ENCODE peak calls at places on chromosome 20, in seven cellular contexts. One of them, this sample, is unnamed.

GRCh38 chr20:37914672-37915433 is 11.9 kb downstream of the VSTM2L start:
- DNase-seq in HEK293T: peak; percentile 38
- DNase-seq in GM23338: peak; percentile 82
- DNase-seq in IMR-90: no peak
- DNase-seq in NB4: peak; percentile 32
- DNase-seq in right cardiac atrium: peak; percentile 68
- DNase-seq in DMS 273 treated with DMSO at 0.1 percent for 48 hours: no peak
- DNase-seq in this sample: no peak

GRCh38 chr20:57440678-57441509 is 49.7 kb downstream of the RBM38 start:
- DNase-seq in HEK293T: no peak
- DNase-seq in GM23338: peak; percentile 42
- DNase-seq in IMR-90: peak; percentile 66
- DNase-seq in NB4: no peak
- DNase-seq in right cardiac atrium: peak; percentile 96
- DNase-seq in DMS 273 treated with DMSO at 0.1 percent for 48 hours: peak; percentile 90
- DNase-seq in this sample: no peak

GRCh38 chr20:51121901-51122412 is 99.0 kb upstream of the KCNG1 start:
- DNase-seq in HEK293T: no peak
- DNase-seq in GM23338: no peak
- DNase-seq in IMR-90: peak; percentile 52
- DNase-seq in NB4: no peak
- DNase-seq in right cardiac atrium: no peak
- DNase-seq in DMS 273 treated with DMSO at 0.1 percent for 48 hours: no peak
- DNase-seq in this sample: no peak

GRCh38 chr20:64107736-64108457 is 532 bp upstream of the NPBWR2 start:
- DNase-seq in HEK293T: no peak
- DNase-seq in GM23338: peak; percentile 0
- DNase-seq in IMR-90: no peak
- DNase-seq in NB4: peak; percentile 90
- DNase-seq in right cardiac atrium: peak; percentile 37
- DNase-seq in DMS 273 treated with DMSO at 0.1 percent for 48 hours: no peak
- DNase-seq in this sample: no peak

GRCh38 chr20:58192567-58192966 is 35.9 kb downstream of the ANKRD60 start:
- DNase-seq in HEK293T: peak; percentile 38
- DNase-seq in GM23338: peak; percentile 41
- DNase-seq in IMR-90: no peak
- DNase-seq in NB4: peak; percentile 20
- DNase-seq in right cardiac atrium: no peak
- DNase-seq in DMS 273 treated with DMSO at 0.1 percent for 48 hours: no peak
- DNase-seq in this sample: peak; percentile 42

GRCh38 chr20:38927902-38928578 is 1.8 kb downstream of the FAM83D start:
- DNase-seq in HEK293T: no peak
- DNase-seq in GM23338: no peak
- DNase-seq in IMR-90: no peak
- DNase-seq in NB4: peak; percentile 44
- DNase-seq in right cardiac atrium: no peak
- DNase-seq in DMS 273 treated with DMSO at 0.1 percent for 48 hours: no peak
- DNase-seq in this sample: peak; percentile 34

GRCh38 chr20:6122873-6123649 is at the start of gene FERMT1:
- DNase-seq in HEK293T: peak; percentile 64
- DNase-seq in GM23338: peak; percentile 78
- DNase-seq in IMR-90: peak; percentile 54
- DNase-seq in NB4: peak; percentile 94
- DNase-seq in right cardiac atrium: peak; percentile 80
- DNase-seq in DMS 273 treated with DMSO at 0.1 percent for 48 hours: peak; percentile 34
- DNase-seq in this sample: no peak

GRCh38 chr20:33811763-33812672 is 870 bp downstream of the CHMP4B start:
- DNase-seq in HEK293T: no peak
- DNase-seq in GM23338: peak; percentile 57
- DNase-seq in IMR-90: peak; percentile 91
- DNase-seq in NB4: peak; percentile 87
- DNase-seq in right cardiac atrium: no peak
- DNase-seq in DMS 273 treated with DMSO at 0.1 percent for 48 hours: no peak
- DNase-seq in this sample: peak; percentile 50

GRCh38 chr20:14986026-14986655 is 648.7 kb upstream of the FLRT3 start:
- DNase-seq in HEK293T: no peak
- DNase-seq in GM23338: no peak
- DNase-seq in IMR-90: no peak
- DNase-seq in NB4: no peak
- DNase-seq in right cardiac atrium: no peak
- DNase-seq in DMS 273 treated with DMSO at 0.1 percent for 48 hours: no peak
- DNase-seq in this sample: no peak

GRCh38 chr20:25297141-25297905 is 49.4 kb downstream of the PYGB start:
- DNase-seq in HEK293T: no peak
- DNase-seq in GM23338: no peak
- DNase-seq in IMR-90: no peak
- DNase-seq in NB4: no peak
- DNase-seq in right cardiac atrium: peak; percentile 52
- DNase-seq in DMS 273 treated with DMSO at 0.1 percent for 48 hours: peak; percentile 5
- DNase-seq in this sample: no peak

GRCh38 chr20:32179515-32179914 is 28.0 kb downstream of the PLAGL2 start:
- DNase-seq in HEK293T: no peak
- DNase-seq in GM23338: no peak
- DNase-seq in IMR-90: no peak
- DNase-seq in NB4: no peak
- DNase-seq in right cardiac atrium: no peak
- DNase-seq in DMS 273 treated with DMSO at 0.1 percent for 48 hours: no peak
- DNase-seq in this sample: no peak

GRCh38 chr20:36917943-36918342 is 33.6 kb downstream of the SAMHD1 start:
- DNase-seq in HEK293T: no peak
- DNase-seq in GM23338: no peak
- DNase-seq in IMR-90: peak; percentile 49
- DNase-seq in NB4: no peak
- DNase-seq in right cardiac atrium: no peak
- DNase-seq in DMS 273 treated with DMSO at 0.1 percent for 48 hours: no peak
- DNase-seq in this sample: no peak

GRCh38 chr20:12435254-12435653 is 517.6 kb downstream of the BTBD3 start:
- DNase-seq in HEK293T: no peak
- DNase-seq in GM23338: no peak
- DNase-seq in IMR-90: no peak
- DNase-seq in NB4: no peak
- DNase-seq in right cardiac atrium: no peak
- DNase-seq in DMS 273 treated with DMSO at 0.1 percent for 48 hours: no peak
- DNase-seq in this sample: no peak

GRCh38 chr20:23995905-23996666 is 7.5 kb upstream of the GGTLC1 start:
- DNase-seq in HEK293T: peak; percentile 23
- DNase-seq in GM23338: peak; percentile 57
- DNase-seq in IMR-90: peak; percentile 24
- DNase-seq in NB4: peak; percentile 60
- DNase-seq in right cardiac atrium: no peak
- DNase-seq in DMS 273 treated with DMSO at 0.1 percent for 48 hours: no peak
- DNase-seq in this sample: peak; percentile 70

GRCh38 chr20:50138120-50138478 is 15.4 kb downstream of the PEDS1 start:
- DNase-seq in HEK293T: no peak
- DNase-seq in GM23338: no peak
- DNase-seq in IMR-90: no peak
- DNase-seq in NB4: no peak
- DNase-seq in right cardiac atrium: peak; percentile 63
- DNase-seq in DMS 273 treated with DMSO at 0.1 percent for 48 hours: no peak
- DNase-seq in this sample: no peak

GRCh38 chr20:57514273-57514751 is 10.6 kb downstream of the CTCFL start:
- DNase-seq in HEK293T: peak; percentile 73
- DNase-seq in GM23338: peak; percentile 92
- DNase-seq in IMR-90: peak; percentile 64
- DNase-seq in NB4: peak; percentile 61
- DNase-seq in right cardiac atrium: peak; percentile 75
- DNase-seq in DMS 273 treated with DMSO at 0.1 percent for 48 hours: peak; percentile 38
- DNase-seq in this sample: peak; percentile 21

GRCh38 chr20:50969416-50969815 is 10.8 kb downstream of the MOCS3 start:
- DNase-seq in HEK293T: no peak
- DNase-seq in GM23338: no peak
- DNase-seq in IMR-90: no peak
- DNase-seq in NB4: no peak
- DNase-seq in right cardiac atrium: no peak
- DNase-seq in DMS 273 treated with DMSO at 0.1 percent for 48 hours: no peak
- DNase-seq in this sample: no peak